ENCODE peak calls at places on chromosome 11, in four cellular contexts. One of them, this sample, is unnamed.

GRCh38 chr11:118661425-118662301 is 17.8 kb downstream of the TREH start:
- DNase-seq in Peyer's patch: no peak
- DNase-seq in heart left ventricle: no peak
- DNase-seq in right lobe of liver: no peak
- DNase-seq in this sample: no peak

GRCh38 chr11:31060880-31061279 is 308.7 kb downstream of the DCDC1 start:
- DNase-seq in Peyer's patch: no peak
- DNase-seq in right lobe of liver: no peak
- DNase-seq in heart left ventricle: no peak
- DNase-seq in this sample: no peak

GRCh38 chr11:48354013-48354412 is 12.3 kb downstream of the OR4C5 start:
- DNase-seq in right lobe of liver: no peak
- DNase-seq in Peyer's patch: no peak
- DNase-seq in heart left ventricle: no peak
- DNase-seq in this sample: no peak

GRCh38 chr11:26285593-26285992 is 46.3 kb upstream of the ANO3 start:
- DNase-seq in heart left ventricle: no peak
- DNase-seq in right lobe of liver: no peak
- DNase-seq in Peyer's patch: no peak
- DNase-seq in this sample: no peak

GRCh38 chr11:130209944-130210854 is 50.6 kb downstream of the ST14 start:
- DNase-seq in right lobe of liver: no peak
- DNase-seq in heart left ventricle: no peak
- DNase-seq in Peyer's patch: peak; percentile 13
- DNase-seq in this sample: no peak

GRCh38 chr11:115959098-115959497 is 454.9 kb upstream of the CADM1 start:
- DNase-seq in right lobe of liver: no peak
- DNase-seq in Peyer's patch: no peak
- DNase-seq in heart left ventricle: no peak
- DNase-seq in this sample: no peak

GRCh38 chr11:124612567-124613245 is 1.5 kb downstream of the PANX3 start:
- DNase-seq in heart left ventricle: no peak
- DNase-seq in Peyer's patch: no peak
- DNase-seq in right lobe of liver: no peak
- DNase-seq in this sample: no peak

GRCh38 chr11:313787-314547 is at the start of gene IFITM1:
- DNase-seq in Peyer's patch: peak; percentile 80
- DNase-seq in heart left ventricle: no peak
- DNase-seq in right lobe of liver: peak; percentile 67
- DNase-seq in this sample: peak; percentile 53

GRCh38 chr11:19093976-19094375 is 23.0 kb upstream of the ZDHHC13 start:
- DNase-seq in right lobe of liver: no peak
- DNase-seq in Peyer's patch: no peak
- DNase-seq in heart left ventricle: no peak
- DNase-seq in this sample: no peak

GRCh38 chr11:120337133-120337895 is 1.1 kb downstream of the ARHGEF12 start:
- DNase-seq in Peyer's patch: peak; percentile 19
- DNase-seq in right lobe of liver: peak; percentile 71
- DNase-seq in heart left ventricle: peak; percentile 70
- DNase-seq in this sample: peak; percentile 42

GRCh38 chr11:110186456-110186855 is 93.3 kb downstream of the ZC3H12C start:
- DNase-seq in Peyer's patch: no peak
- DNase-seq in heart left ventricle: no peak
- DNase-seq in right lobe of liver: no peak
- DNase-seq in this sample: no peak

GRCh38 chr11:9251306-9251705 is 13.8 kb downstream of the DENND5A start:
- DNase-seq in Peyer's patch: no peak
- DNase-seq in right lobe of liver: no peak
- DNase-seq in heart left ventricle: no peak
- DNase-seq in this sample: no peak

GRCh38 chr11:65506770-65507485 is 8.1 kb downstream of the MALAT1 start:
- DNase-seq in right lobe of liver: no peak
- DNase-seq in Peyer's patch: peak; percentile 60
- DNase-seq in heart left ventricle: peak; percentile 35
- DNase-seq in this sample: peak; percentile 57
- TF ChIP-seq POLR2A in right lobe of liver: peak; percentile 73
- TF ChIP-seq POLR2A in Peyer's patch: peak; percentile 13
- TF ChIP-seq POLR2A in heart left ventricle: peak; percentile 35
- TF ChIP-seq POLR2A in this sample: no peak

GRCh38 chr11:72069787-72070251 is 10.5 kb downstream of the NUMA1 start:
- DNase-seq in right lobe of liver: peak; percentile 85
- DNase-seq in heart left ventricle: peak; percentile 91
- DNase-seq in Peyer's patch: peak; percentile 26
- DNase-seq in this sample: peak; percentile 79
- TF ChIP-seq POLR2A in right lobe of liver: peak; percentile 39
- TF ChIP-seq POLR2A in heart left ventricle: peak; percentile 50
- TF ChIP-seq POLR2A in Peyer's patch: no peak
- TF ChIP-seq POLR2A in this sample: peak; percentile 11

GRCh38 chr11:12815931-12816494 is 141.8 kb downstream of the TEAD1 start:
- DNase-seq in Peyer's patch: no peak
- DNase-seq in heart left ventricle: no peak
- DNase-seq in right lobe of liver: no peak
- DNase-seq in this sample: no peak

GRCh38 chr11:12815150-12815523 is 140.9 kb downstream of the TEAD1 start:
- DNase-seq in heart left ventricle: no peak
- DNase-seq in Peyer's patch: no peak
- DNase-seq in right lobe of liver: no peak
- DNase-seq in this sample: no peak

GRCh38 chr11:12812849-12813248 is 138.6 kb downstream of the TEAD1 start:
- DNase-seq in Peyer's patch: no peak
- DNase-seq in right lobe of liver: no peak
- DNase-seq in heart left ventricle: peak; percentile 33
- DNase-seq in this sample: no peak

GRCh38 chr11:12811861-12812260 is 137.6 kb downstream of the TEAD1 start:
- DNase-seq in Peyer's patch: no peak
- DNase-seq in heart left ventricle: no peak
- DNase-seq in right lobe of liver: no peak
- DNase-seq in this sample: no peak

DNA sequence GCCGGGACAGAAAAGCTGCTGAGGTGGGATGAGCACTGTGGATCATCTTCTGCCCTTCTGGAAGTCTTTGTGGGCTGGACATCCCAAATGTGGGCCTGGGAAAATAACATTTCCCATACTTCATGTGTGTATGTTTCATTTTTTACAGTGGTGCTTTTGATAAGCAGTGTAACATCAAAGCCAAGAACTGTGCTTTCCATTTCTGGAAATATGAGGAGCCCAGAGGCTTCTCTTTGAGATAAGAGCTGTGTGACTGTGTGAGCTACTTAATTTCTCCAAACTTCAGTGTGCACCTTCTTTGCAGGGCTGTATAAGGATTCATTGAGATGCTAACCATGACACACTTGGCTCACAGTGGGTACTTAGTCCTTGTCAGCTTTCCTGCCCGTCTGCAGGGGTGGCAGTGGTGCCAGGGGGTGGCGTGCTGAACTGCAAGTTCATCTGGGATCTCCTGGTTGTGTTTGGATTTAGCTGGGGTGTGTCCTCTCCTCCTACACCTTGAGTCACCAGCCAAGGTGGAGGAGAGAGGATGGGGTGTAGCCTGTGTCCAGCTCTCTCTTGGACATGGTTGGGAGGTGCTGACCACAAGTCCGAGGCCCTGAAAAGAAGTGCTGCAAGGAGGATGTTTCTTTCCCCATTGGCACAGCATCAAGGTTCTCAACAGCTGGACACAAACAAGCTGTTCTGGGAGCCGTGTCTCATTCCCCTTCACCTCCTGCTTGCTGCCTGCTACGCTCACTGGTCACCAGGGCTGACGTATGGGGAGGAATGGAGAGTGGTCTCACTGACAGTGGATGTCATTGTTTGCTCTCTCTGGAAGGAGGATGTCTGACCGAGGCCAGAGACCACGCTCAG is 139.4 kb downstream of the TEAD1 start:
- DNase-seq in right lobe of liver: no peak
- DNase-seq in Peyer's patch: no peak
- DNase-seq in heart left ventricle: peak; percentile 53
- DNase-seq in this sample: no peak
- TF ChIP-seq POLR2A in right lobe of liver: no peak
- TF ChIP-seq POLR2A in Peyer's patch: no peak
- TF ChIP-seq POLR2A in heart left ventricle: no peak
- TF ChIP-seq POLR2A in this sample: no peak

DNA sequence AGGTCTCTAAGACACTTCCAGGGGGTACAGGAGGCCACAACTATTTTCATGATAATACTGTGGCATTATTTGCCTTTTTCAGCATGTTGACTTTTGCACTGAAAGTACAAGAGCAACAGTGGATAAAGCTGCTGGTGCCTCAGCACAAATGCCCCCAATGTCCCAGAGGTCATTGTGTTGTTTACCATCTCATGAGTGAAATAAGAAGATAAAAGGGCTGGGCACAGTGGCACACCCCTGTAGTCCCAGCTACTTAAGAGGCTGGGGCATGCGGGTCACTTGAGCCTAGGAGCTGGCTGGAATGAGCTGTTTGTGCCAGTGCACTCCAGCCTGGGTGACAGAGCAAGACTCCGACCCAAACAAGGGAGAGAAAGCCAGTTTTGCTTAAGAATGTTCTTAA is 72.6 kb upstream of the RAB1B start:
- DNase-seq in heart left ventricle: no peak
- DNase-seq in right lobe of liver: no peak
- DNase-seq in Peyer's patch: no peak
- DNase-seq in this sample: no peak
- TF ChIP-seq POLR2A in heart left ventricle: no peak
- TF ChIP-seq POLR2A in right lobe of liver: no peak
- TF ChIP-seq POLR2A in Peyer's patch: no peak
- TF ChIP-seq POLR2A in this sample: no peak

GRCh38 chr11:72793452-72794367 is at the start of gene STARD10:
- DNase-seq in right lobe of liver: peak; percentile 97
- DNase-seq in Peyer's patch: peak; percentile 94
- DNase-seq in heart left ventricle: peak; percentile 97
- DNase-seq in this sample: peak; percentile 92
- TF ChIP-seq POLR2A in right lobe of liver: no peak
- TF ChIP-seq POLR2A in Peyer's patch: no peak
- TF ChIP-seq POLR2A in heart left ventricle: peak; percentile 52
- TF ChIP-seq POLR2A in this sample: peak; percentile 64

GRCh38 chr11:16610213-16610737 is 128.2 kb upstream of the C11orf58 start:
- DNase-seq in right lobe of liver: no peak
- DNase-seq in heart left ventricle: no peak
- DNase-seq in Peyer's patch: no peak
- DNase-seq in this sample: no peak

GRCh38 chr11:16605971-16606783 is 132.3 kb upstream of the C11orf58 start:
- DNase-seq in heart left ventricle: peak; percentile 90
- DNase-seq in Peyer's patch: peak; percentile 50
- DNase-seq in right lobe of liver: peak; percentile 86
- DNase-seq in this sample: peak; percentile 91

GRCh38 chr11:16609769-16610168 is 128.7 kb upstream of the C11orf58 start:
- DNase-seq in right lobe of liver: no peak
- DNase-seq in Peyer's patch: no peak
- DNase-seq in heart left ventricle: no peak
- DNase-seq in this sample: no peak

GRCh38 chr11:16606784-16607674 is 131.4 kb upstream of the C11orf58 start:
- DNase-seq in heart left ventricle: peak; percentile 78
- DNase-seq in right lobe of liver: peak; percentile 45
- DNase-seq in Peyer's patch: no peak
- DNase-seq in this sample: no peak

DNA sequence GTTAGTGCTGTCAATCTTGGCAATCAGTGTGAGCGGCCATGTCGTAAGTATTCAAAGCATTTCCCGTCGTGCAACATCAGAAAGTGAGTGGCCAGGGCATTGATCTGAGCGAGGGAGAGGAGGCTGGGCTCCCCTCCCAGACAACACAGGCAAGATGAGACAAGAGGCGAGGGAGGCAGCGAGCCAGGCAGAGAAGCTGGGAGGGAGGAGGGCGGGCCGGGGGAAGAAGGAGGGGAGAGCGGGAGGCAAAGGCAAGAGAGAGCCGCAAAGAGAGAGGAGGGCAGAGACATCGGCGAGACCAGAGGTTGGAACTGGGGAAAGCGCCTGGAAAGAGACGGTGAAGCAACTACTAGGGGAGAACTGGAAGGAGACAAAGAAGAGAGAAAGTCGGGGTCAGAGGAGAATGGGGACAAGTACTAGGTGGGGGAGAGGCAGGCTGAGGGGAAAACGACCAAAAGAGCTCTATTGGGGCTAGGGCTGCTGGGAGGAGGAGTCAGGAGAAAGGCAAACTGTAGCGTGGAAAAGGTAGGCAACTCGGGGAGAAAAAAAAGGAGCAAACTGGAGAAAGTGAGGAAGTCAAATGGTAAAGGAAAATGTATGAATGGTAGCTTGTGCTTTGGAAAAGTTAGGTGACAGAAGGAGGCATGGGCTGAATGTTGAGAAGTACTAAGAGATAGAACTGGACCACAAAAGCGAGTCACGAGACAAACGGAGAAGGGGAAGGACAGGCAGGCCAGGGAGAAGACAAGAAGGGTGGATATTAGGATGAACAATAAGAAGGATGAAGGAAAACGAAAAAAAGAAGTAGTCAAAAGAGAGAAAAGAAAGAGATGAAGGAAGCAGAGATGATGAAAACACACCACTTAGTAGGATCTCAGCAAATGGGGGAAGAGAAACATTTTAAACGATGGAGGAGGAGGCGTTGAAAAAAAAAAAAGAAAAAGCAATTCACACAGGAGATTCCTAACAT is 130.5 kb upstream of the C11orf58 start:
- DNase-seq in heart left ventricle: peak; percentile 90
- DNase-seq in right lobe of liver: peak; percentile 55
- DNase-seq in Peyer's patch: no peak
- DNase-seq in this sample: peak; percentile 70
- TF ChIP-seq POLR2A in heart left ventricle: peak; percentile 21
- TF ChIP-seq POLR2A in right lobe of liver: no peak
- TF ChIP-seq POLR2A in Peyer's patch: no peak
- TF ChIP-seq POLR2A in this sample: peak; percentile 42

DNA sequence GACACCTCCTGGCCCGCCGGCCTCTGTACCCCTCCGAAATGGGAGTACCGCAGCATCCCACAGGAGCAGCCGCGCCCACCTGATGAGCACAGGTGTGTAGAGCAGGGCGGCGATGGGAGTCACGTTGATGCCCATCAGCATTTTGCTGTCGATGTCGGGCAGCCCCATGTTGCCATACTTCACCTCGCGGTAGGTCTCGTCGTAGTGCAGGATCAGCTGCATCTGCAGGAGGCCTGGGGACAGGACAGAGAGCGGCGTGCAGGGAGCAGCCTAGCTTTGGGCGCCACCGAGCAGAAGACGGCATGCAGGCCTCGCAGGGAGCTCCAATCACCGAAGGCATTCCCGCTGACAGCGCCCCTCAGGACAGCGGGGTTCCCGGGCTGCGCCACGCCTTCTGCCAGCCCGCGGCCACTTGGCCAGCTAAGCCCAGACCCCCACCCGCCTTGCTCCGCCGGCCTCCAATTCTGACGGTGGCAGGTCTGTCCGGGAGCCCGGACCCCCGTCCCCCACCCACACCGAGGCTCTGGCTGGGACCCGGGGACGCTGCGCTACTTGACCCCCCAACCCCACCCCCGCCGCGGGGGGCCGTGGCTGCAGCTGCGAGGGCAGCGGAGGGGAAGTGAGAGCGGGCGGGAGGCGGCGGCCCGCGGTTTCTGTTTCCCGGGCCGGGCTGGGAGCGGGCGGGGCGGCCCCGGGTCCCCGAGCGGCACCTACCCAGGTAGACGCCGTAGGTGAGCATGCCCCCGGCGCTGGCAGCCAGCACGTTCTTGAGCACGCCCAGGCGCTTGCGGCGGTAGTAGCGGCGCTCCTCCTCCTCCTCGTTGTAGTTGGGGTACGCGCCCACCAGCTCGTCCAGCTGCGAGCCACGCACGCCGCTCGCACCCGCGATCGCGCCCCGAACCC is 703 bp downstream of the UNC93B1 start:
- DNase-seq in heart left ventricle: no peak
- DNase-seq in Peyer's patch: peak; percentile 72
- DNase-seq in right lobe of liver: peak; percentile 53
- DNase-seq in this sample: no peak
- TF ChIP-seq POLR2A in heart left ventricle: no peak
- TF ChIP-seq POLR2A in Peyer's patch: no peak
- TF ChIP-seq POLR2A in right lobe of liver: no peak
- TF ChIP-seq POLR2A in this sample: no peak

This sample was measured in tibial nerve.